ENCODE peak calls at places on chromosomes 3 and 15, in nine cellular contexts. K is OCI-LY7, Y is hepatocyte, V is GM23248, R is GM23338, I is neural progenitor cell, E is HCT116, G is SK-N-SH, X is MM.1S. F is an unnamed sample.

GRCh38 chr3:168034152-168034928 is 61.4 kb downstream of the GOLIM4 start:
- DNase-seq in Y (peak; percentile 25), E (no peak), G (peak; percentile 12), K (no peak), R (no peak), V (peak; percentile 89), I (no peak), X (no peak), F (peak; percentile 33)

GRCh38 chr3:83435173-83435572 is 1523.6 kb upstream of the CADM2 start:
- DNase-seq in I (peak; percentile 17), R (no peak), X (no peak), G (no peak), K (no peak), E (no peak), Y (no peak), V (no peak), F (no peak)

GRCh38 chr3:71581981-71582611 is 1.4 kb downstream of the FOXP1 start:
- DNase-seq in Y (peak; percentile 65), K (peak; percentile 91), G (peak; percentile 68), E (no peak), V (peak; percentile 71), R (peak; percentile 88), X (no peak), I (peak; percentile 81), F (peak; percentile 48)

GRCh38 chr3:172294238-172294806 is 153.9 kb downstream of the GHSR start:
- DNase-seq in K (no peak), G (no peak), V (no peak), R (no peak), I (no peak), E (no peak), Y (no peak), X (no peak), F (no peak)

GRCh38 chr3:171810278-171811058 is at the start of gene PLD1:
- DNase-seq in G (peak; percentile 88), R (peak; percentile 71), X (peak; percentile 86), E (peak; percentile 63), I (peak; percentile 67), V (peak; percentile 87), Y (peak; percentile 94), K (no peak), F (peak; percentile 80)

GRCh38 chr3:145936986-145937385 is 224.0 kb downstream of the PLOD2 start:
- DNase-seq in E (no peak), I (no peak), K (no peak), R (no peak), G (no peak), V (peak; percentile 72), X (no peak), Y (no peak), F (no peak)

GRCh38 chr3:81242871-81243270 is 518.6 kb downstream of the GBE1 start:
- DNase-seq in K (peak; percentile 1), I (no peak), G (peak; percentile 13), V (peak; percentile 48), Y (no peak), X (peak; percentile 45), R (no peak), E (no peak), F (peak; percentile 70)

GRCh38 chr15:92811514-92811913 is 88.6 kb upstream of the CHD2 start:
- DNase-seq in R (no peak), Y (peak; percentile 43), E (no peak), X (peak; percentile 46), K (peak; percentile 49), G (no peak), I (no peak), V (no peak), F (peak; percentile 61)

GRCh38 chr3:195086885-195087284 is 184.1 kb downstream of the XXYLT1 start:
- DNase-seq in V (no peak), E (no peak), I (no peak), Y (no peak), G (no peak), R (no peak), X (no peak), K (no peak), F (no peak)

GRCh38 chr15:81323559-81323943 is 390 bp downstream of the STARD5 start:
- DNase-seq in Y (no peak), V (peak; percentile 29), G (no peak), X (no peak), K (no peak), I (no peak), E (no peak), R (no peak), F (no peak)

GRCh38 chr3:31039145-31039544 is 144.7 kb upstream of the GADL1 start:
- DNase-seq in I (no peak), X (no peak), E (no peak), V (peak; percentile 7), G (no peak), R (no peak), Y (no peak), K (no peak), F (no peak)

GRCh38 chr3:197083486-197083885 is 53.9 kb upstream of the MELTF start:
- DNase-seq in E (no peak), Y (peak; percentile 6), V (peak; percentile 92), G (no peak), R (no peak), X (no peak), I (no peak), K (no peak), F (peak; percentile 65)

GRCh38 chr3:43737001-43737440 is 46.3 kb downstream of the ABHD5 start:
- DNase-seq in K (no peak), V (peak; percentile 23), I (peak; percentile 7), X (no peak), G (no peak), Y (peak; percentile 38), E (no peak), R (no peak), F (no peak)
- H3K4me2 ChIP-seq in K (no peak overlapping the region), V (no peak overlapping the region), I (no peak overlapping the region), X (no peak overlapping the region), G (no peak overlapping the region), Y (peak overlapping the region; percentile 26), E (no peak overlapping the region), R (no peak overlapping the region), F (no peak overlapping the region)

GRCh38 chr3:190009621-190010020 is 111.1 kb downstream of the P3H2 start:
- DNase-seq in K (no peak), X (no peak), Y (no peak), R (no peak), G (no peak), V (no peak), I (no peak), E (no peak), F (no peak)
- TF ChIP-seq EZH2phosphoT487 in K (no peak), X (no peak), Y (no peak), R (no peak), G (no peak), V (no peak), I (no peak), E (no peak), F (no peak)

GRCh38 chr3:37996785-37997301 is 6.3 kb downstream of the VILL start:
- DNase-seq in G (peak; percentile 82), I (peak; percentile 72), X (peak; percentile 84), E (peak; percentile 79), K (peak; percentile 84), V (peak; percentile 81), Y (peak; percentile 88), R (peak; percentile 85), F (peak; percentile 96)
- H3K4me1 ChIP-seq in G (peaks cover 19% of the 10 kb centered on the region), I (no peaks in the 10 kb centered on the region), X (peaks cover 29% of the 10 kb centered on the region), E (peaks cover 11% of the 10 kb centered on the region), K (peaks cover 43% of the 10 kb centered on the region), V (peaks cover 10% of the 10 kb centered on the region), Y (peaks cover 34% of the 10 kb centered on the region), R (peaks cover 18% of the 10 kb centered on the region), F (peaks cover 21% of the 10 kb centered on the region)

DNA sequence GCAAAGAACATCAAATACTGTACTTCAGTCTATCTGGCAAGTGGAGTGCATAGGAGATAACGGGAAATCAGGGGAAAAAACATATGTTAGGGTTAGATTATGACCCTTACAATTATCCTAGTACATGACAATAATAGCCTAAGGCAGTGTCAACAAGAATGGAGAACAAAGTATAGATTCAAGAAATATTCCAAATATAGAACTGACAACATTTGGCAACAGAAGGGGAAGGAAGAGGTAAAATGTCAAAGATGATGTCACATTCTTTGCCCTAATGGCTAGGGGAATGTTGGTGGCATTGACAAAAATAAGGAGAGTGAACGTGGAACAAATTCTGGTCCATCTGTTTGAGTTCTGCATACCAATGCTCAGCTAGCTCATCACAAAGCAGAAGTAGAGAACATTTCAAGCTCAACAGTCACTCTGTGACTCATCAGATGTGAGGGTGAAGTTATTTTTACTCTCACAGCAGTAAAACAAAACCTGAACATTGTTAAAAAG is 15.5 kb upstream of the ATP8B4 start:
- DNase-seq in V (peak; percentile 88), R (no peak), K (no peak), G (no peak), E (no peak), I (no peak), Y (no peak), X (no peak), F (peak; percentile 74)
- H3K4me2 ChIP-seq in V (peak overlapping the region; percentile 59), R (no peak overlapping the region), K (no peak overlapping the region), G (no peak overlapping the region), E (peak overlapping the region; percentile 54), I (no peak overlapping the region), Y (no peak overlapping the region), X (no peak overlapping the region), F (peak overlapping the region; percentile 67)

GRCh38 chr3:101549473-101549872 is 12.2 kb upstream of the TRMT10C start:
- DNase-seq in G (no peak), E (no peak), Y (no peak), V (no peak), R (no peak), I (no peak), X (no peak), K (no peak), F (no peak)

GRCh38 chr3:101542952-101543351 is 18.7 kb upstream of the TRMT10C start:
- DNase-seq in I (no peak), E (no peak), Y (no peak), G (no peak), X (no peak), K (no peak), V (no peak), R (no peak), F (no peak)

GRCh38 chr3:101544181-101544850 is 17.4 kb upstream of the TRMT10C start:
- DNase-seq in Y (no peak), G (no peak), R (no peak), K (no peak), V (no peak), E (no peak), X (no peak), I (no peak), F (peak; percentile 10)

DNA sequence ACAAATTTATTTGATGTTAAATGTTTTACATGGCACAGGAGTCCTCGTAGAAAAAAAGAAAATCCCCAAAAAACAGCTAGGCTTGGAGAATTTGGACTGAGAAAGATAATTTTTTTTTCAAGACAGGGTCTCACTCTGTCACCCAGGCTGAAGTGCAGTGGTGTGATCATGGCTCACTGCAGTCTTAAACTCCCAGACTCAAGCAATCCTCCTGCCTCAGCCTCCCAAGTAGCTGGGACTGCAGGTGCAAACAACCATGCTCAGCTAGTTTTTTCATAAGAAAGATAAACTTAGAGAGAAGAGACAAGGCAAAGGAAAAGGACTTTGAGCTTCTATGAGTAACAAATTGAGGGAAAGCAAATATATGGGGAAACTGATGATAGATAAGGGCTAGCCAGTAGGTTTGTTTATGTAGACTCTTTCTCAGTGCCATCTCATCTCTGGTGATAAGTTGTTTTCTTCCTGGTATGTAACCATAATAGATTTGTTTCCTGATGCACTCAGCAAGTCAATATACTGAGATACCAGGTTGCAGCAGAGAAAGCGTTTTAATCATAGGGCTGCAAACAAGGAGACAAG is 13.1 kb upstream of the TRMT10C start:
- DNase-seq in Y (peak; percentile 34), G (no peak), X (no peak), E (no peak), K (no peak), V (no peak), I (no peak), R (no peak), F (no peak)
- TF ChIP-seq EZH2phosphoT487 in Y (no peak), G (no peak), X (no peak), E (no peak), K (no peak), V (no peak), I (no peak), R (no peak), F (no peak)